ENCODE peak calls at places on chromosomes 6 and 20, in seven cellular contexts. X, Q, S, Z, E, T and I are unnamed samples.

GRCh38 chr20:58692579-58693225 is at the start of gene NPEPL1:
- DNase-seq in Q (peak; percentile 71), T (peak; percentile 78), X (peak; percentile 72), Z (peak; percentile 81), E (peak; percentile 79), S (peak; percentile 90), I (peak; percentile 61)

GRCh38 chr6:87257975-87258374 is 64.4 kb upstream of the SMIM8 start:
- DNase-seq in Z (no peak), T (no peak), Q (no peak), X (no peak), E (no peak), S (no peak), I (no peak)

GRCh38 chr6:52049252-52050050 is 38.0 kb downstream of the PKHD1 start:
- DNase-seq in T (peak; percentile 10), E (no peak), Q (peak; percentile 77), X (no peak), S (no peak), Z (no peak), I (peak; percentile 35)

GRCh38 chr20:32031007-32031958 is 20.8 kb upstream of the HCK start:
- DNase-seq in T (peak; percentile 75), S (peak; percentile 87), E (peak; percentile 94), Q (peak; percentile 83), Z (peak; percentile 86), X (peak; percentile 85), I (peak; percentile 67)

GRCh38 chr6:142301421-142302391 is at the start of gene ADGRG6:
- DNase-seq in E (peak; percentile 70), X (peak; percentile 89), Z (peak; percentile 59), S (peak; percentile 80), T (peak; percentile 47), Q (peak; percentile 33), I (no peak)

GRCh38 chr20:45919536-45919933 is 7.6 kb upstream of the PLTP start:
- DNase-seq in Q (no peak), E (no peak), Z (peak; percentile 84), T (peak; percentile 85), S (no peak), X (no peak), I (no peak)

GRCh38 chr6:160783741-160784140 is 81.7 kb downstream of the PLG start:
- DNase-seq in Z (no peak), T (no peak), X (no peak), Q (no peak), E (no peak), S (no peak), I (no peak)

GRCh38 chr6:114159727-114160126 is 183.1 kb downstream of the HS3ST5 start:
- DNase-seq in Z (no peak), E (no peak), S (no peak), Q (no peak), T (no peak), X (no peak), I (no peak)

GRCh38 chr6:149696904-149697303 is 21.0 kb downstream of the LATS1 start:
- DNase-seq in X (no peak), T (peak; percentile 69), S (no peak), Z (no peak), E (no peak), Q (no peak), I (no peak)

GRCh38 chr6:135251964-135252429 is 70.9 kb downstream of the MYB start:
- DNase-seq in T (peak; percentile 63), E (no peak), Z (no peak), Q (no peak), S (no peak), X (no peak), I (peak; percentile 54)

GRCh38 chr6:104957301-104958177 is 632 bp downstream of the LIN28B start:
- DNase-seq in Z (no peak), Q (peak; percentile 60), E (no peak), S (no peak), T (no peak), X (no peak), I (peak; percentile 82)

GRCh38 chr6:143408151-143408786 is 42.2 kb downstream of the ADAT2 start:
- DNase-seq in S (no peak), Q (no peak), X (no peak), T (peak; percentile 52), Z (no peak), E (no peak), I (no peak)

GRCh38 chr6:11426571-11426970 is 111.0 kb upstream of the TMEM170B start:
- DNase-seq in S (no peak), Q (no peak), E (no peak), Z (no peak), T (no peak), X (no peak), I (no peak)

GRCh38 chr6:134453792-134454510 is 136.0 kb upstream of the SGK1 start:
- DNase-seq in Z (no peak), S (no peak), T (no peak), X (no peak), E (no peak), Q (no peak), I (no peak)

GRCh38 chr6:13600036-13600435 is 15.1 kb upstream of the NOL7 start:
- DNase-seq in S (no peak), E (no peak), Q (no peak), Z (no peak), T (peak; percentile 65), X (no peak), I (no peak)

GRCh38 chr20:49187330-49188100 is 619 bp downstream of the STAU1 start:
- DNase-seq in Q (peak; percentile 43), E (peak; percentile 76), S (peak; percentile 43), Z (peak; percentile 55), T (peak; percentile 8), X (peak; percentile 53), I (no peak)

GRCh38 chr6:142803027-142803426 is 141.9 kb downstream of the HIVEP2 start:
- DNase-seq in S (no peak), T (no peak), E (no peak), X (no peak), Z (no peak), Q (no peak), I (no peak)

GRCh38 chr20:47152078-47152477 is 204.4 kb downstream of the ZMYND8 start:
- DNase-seq in Z (no peak), Q (no peak), X (no peak), S (no peak), E (no peak), T (no peak), I (no peak)
- H3K4me1 ChIP-seq in Z (no peaks in the 10 kb centered on the region), Q (no peaks in the 10 kb centered on the region), X (no peaks in the 10 kb centered on the region), S (no peaks in the 10 kb centered on the region), E (no peaks in the 10 kb centered on the region), T (no peaks in the 10 kb centered on the region), I (no peaks in the 10 kb centered on the region)

GRCh38 chr6:5753187-5753586 is 253.5 kb downstream of the NRN1 start:
- DNase-seq in Q (no peak), X (no peak), Z (no peak), E (no peak), T (no peak), S (no peak), I (no peak)
- H3K4me1 ChIP-seq in Q (peaks cover 28% of the 10 kb centered on the region), X (no peaks in the 10 kb centered on the region), Z (no peaks in the 10 kb centered on the region), E (no peaks in the 10 kb centered on the region), T (no peaks in the 10 kb centered on the region), S (no peaks in the 10 kb centered on the region), I (no peaks in the 10 kb centered on the region)

DNA sequence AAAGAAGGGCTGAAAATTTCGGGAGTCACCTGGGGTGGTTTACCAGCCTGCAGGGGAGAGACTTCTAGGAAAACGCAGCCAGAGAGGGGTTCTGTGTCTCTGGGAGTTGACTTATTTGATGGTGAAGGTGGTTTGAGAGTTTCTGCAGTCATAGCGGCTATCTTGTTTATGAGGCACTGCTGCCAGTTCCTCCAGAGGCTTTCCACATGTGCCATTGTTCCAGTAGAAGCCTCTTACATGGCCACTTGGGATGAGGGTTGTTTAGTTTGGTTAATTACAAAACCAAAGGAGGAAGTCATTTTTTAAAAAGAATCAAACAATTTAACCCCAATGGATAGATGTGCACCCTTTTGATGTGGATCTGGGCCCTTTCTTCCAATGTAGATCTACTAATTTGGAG is 97.8 kb downstream of the TCP11 start:
- DNase-seq in Z (no peak), T (no peak), X (peak; percentile 29), E (no peak), S (no peak), Q (no peak), I (no peak)
- H3K4me1 ChIP-seq in Z (peaks cover 4% of the 10 kb centered on the region), T (peaks cover 11% of the 10 kb centered on the region), X (no peaks in the 10 kb centered on the region), E (peaks cover 8% of the 10 kb centered on the region), S (peaks cover 80% of the 10 kb centered on the region), Q (peaks cover 53% of the 10 kb centered on the region), I (peaks cover 46% of the 10 kb centered on the region)

DNA sequence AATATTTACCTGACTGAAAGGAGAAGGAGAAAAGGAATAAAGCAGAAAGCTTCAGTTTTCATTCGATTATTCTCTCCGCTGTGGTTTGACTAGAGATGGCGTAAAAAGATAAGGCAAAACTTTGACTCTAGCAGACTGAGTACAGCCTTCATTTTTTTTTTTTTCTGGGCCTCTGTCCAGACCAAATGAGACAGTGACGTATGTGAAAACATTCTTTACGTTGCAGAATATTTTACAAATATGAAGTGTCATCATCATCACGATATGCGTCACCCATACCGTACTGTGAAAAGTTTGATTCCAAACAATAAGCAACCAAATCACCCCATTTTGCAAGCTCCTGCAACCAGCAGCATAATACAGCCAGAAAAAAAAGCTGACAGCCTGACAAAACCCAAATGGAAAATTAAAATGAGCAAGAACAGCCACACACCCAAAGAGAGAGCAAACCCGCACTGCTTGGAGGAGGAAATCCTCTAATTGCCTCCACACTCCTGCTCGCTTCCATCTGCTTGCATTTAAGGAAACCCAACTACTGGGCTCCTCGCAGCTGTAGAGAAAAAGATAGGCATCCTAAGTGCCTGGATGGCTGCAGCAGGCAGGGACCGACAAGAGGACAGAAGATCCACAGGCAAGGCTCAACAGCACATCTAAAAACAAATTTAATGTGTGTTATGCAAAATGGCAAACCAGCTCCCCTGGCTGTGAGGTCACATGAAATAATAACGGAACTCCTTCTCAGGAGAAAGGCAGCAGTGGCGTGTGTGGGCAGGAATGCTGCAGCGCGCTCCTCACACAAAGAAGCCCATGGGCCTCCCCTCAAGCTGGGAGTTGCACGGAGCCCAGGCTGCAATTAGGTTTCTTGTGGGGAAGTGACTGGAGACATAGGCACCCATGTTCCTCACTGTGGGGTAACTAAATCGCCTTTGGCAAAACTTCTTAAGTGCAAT is 113.1 kb downstream of the FYN start:
- DNase-seq in S (no peak), Q (peak; percentile 60), Z (no peak), X (no peak), T (peak; percentile 90), E (no peak), I (no peak)
- H3K4me1 ChIP-seq in S (peaks cover 45% of the 10 kb centered on the region), Q (peaks cover 21% of the 10 kb centered on the region), Z (no peaks in the 10 kb centered on the region), X (no peaks in the 10 kb centered on the region), T (peaks cover 14% of the 10 kb centered on the region), E (no peaks in the 10 kb centered on the region), I (peaks cover 45% of the 10 kb centered on the region)

DNA sequence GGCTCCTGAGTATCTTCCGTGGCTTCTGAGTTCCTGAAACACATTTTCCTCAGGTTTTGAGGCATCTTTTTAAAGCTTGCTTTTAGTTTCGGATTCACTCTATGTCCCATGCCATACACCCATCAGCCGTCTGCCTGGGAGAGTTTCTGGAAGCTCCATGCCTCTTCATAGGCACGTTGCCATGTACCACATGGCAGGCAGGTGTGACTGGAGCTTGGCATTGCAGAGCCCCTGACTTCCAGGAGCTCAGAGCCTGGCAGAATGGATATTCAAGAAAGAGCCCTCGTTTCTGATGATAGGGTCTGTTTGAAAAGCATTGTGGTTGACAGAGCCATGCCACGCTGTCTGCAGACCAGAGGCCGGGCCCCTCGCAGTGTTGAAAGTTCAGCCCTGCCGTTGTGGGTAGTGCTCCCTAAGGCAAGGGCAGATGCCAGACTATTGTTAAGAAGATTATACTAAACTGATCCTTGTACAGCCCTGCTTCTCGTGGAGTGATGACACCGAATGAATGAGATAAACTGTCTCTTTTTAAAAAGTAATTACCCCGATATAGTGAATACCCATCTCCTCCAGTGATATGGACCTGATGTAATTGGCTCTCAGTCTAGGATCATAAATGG is 100.0 kb downstream of the RPP40 start:
- DNase-seq in T (no peak), Q (no peak), E (no peak), X (no peak), Z (no peak), S (no peak), I (no peak)
- H3K4me1 ChIP-seq in T (peaks cover 2% of the 10 kb centered on the region), Q (no peaks in the 10 kb centered on the region), E (no peaks in the 10 kb centered on the region), X (no peaks in the 10 kb centered on the region), Z (no peaks in the 10 kb centered on the region), S (peaks cover 13% of the 10 kb centered on the region), I (no peaks in the 10 kb centered on the region)